ENCODE peak calls at places on chromosome 3, in four cellular contexts. Z is HCT116, W is HepG2, J is K562. Q is an unnamed sample.
A peak's percentile ranks its signal among the peaks of the same experiment; 100 is the strongest.

GRCh38 chr3:128863560-128863959 is 15.9 kb upstream of the ACAD9 start:
- DNase-seq in Z (no peak), W (no peak), J (no peak), Q (no peak)

GRCh38 chr3:114839476-114839875 is 307.6 kb downstream of the ZBTB20 start:
- DNase-seq in W (no peak), J (no peak), Z (no peak), Q (no peak)

GRCh38 chr3:128281461-128282367 is 128.4 kb downstream of the EEFSEC start:
- DNase-seq in W (no peak), J (no peak), Z (no peak), Q (no peak)

GRCh38 chr3:16147226-16147625 is 27.3 kb upstream of the GALNT15 start:
- DNase-seq in J (no peak), Z (no peak), W (no peak), Q (no peak)

GRCh38 chr3:149609595-149609994 is 48.2 kb downstream of the WWTR1 start:
- DNase-seq in W (peak; percentile 95), J (no peak), Z (no peak), Q (no peak)

GRCh38 chr3:138051946-138052802 is 42.2 kb downstream of the CLDN18 start:
- DNase-seq in Z (peak; percentile 12), W (peak; percentile 28), J (peak; percentile 22), Q (peak; percentile 36)

GRCh38 chr3:129343643-129344360 is 65.1 kb downstream of the HMCES start:
- DNase-seq in Z (peak; percentile 21), J (peak; percentile 62), W (no peak), Q (no peak)

GRCh38 chr3:127750226-127751031 is 71.9 kb downstream of the MGLL start:
- DNase-seq in Z (no peak), J (no peak), W (no peak), Q (no peak)

GRCh38 chr3:4953119-4953518 is 26.1 kb upstream of the BHLHE40 start:
- DNase-seq in J (no peak), W (no peak), Z (no peak), Q (no peak)

GRCh38 chr3:195182470-195182795 is 88.5 kb downstream of the XXYLT1 start:
- DNase-seq in W (no peak), J (no peak), Z (no peak), Q (no peak)

GRCh38 chr3:184525337-184526157 is 36.0 kb upstream of the EPHB3 start:
- DNase-seq in J (no peak), W (no peak), Z (no peak), Q (no peak)

GRCh38 chr3:140359198-140359995 is 318.5 kb upstream of the TRIM42 start:
- DNase-seq in Z (no peak), W (no peak), J (no peak), Q (no peak)

GRCh38 chr3:39982665-39983357 is 173.4 kb downstream of the MYRIP start:
- DNase-seq in W (no peak), Z (no peak), J (no peak), Q (no peak)

GRCh38 chr3:25156526-25157075 is 271.5 kb upstream of the RARB start:
- DNase-seq in J (no peak), W (no peak), Z (no peak), Q (no peak)

GRCh38 chr3:11954312-11954934 is 49.8 kb upstream of the SYN2 start:
- DNase-seq in W (no peak), J (peak; percentile 53), Z (no peak), Q (no peak)

GRCh38 chr3:60555704-60556340 is 695.4 kb downstream of the FHIT start:
- DNase-seq in W (no peak), Z (no peak), J (no peak), Q (no peak)

GRCh38 chr3:165696496-165696895 is 140.7 kb downstream of the BCHE start:
- DNase-seq in Z (no peak), W (no peak), J (no peak), Q (no peak)

GRCh38 chr3:56593455-56594158 is 36.6 kb downstream of the CCDC66 start:
- DNase-seq in J (no peak), Z (no peak), W (no peak), Q (no peak)

GRCh38 chr3:126025116-126025729 is 56.2 kb downstream of the ROPN1B start:
- DNase-seq in W (no peak), Z (no peak), J (no peak), Q (no peak)

GRCh38 chr3:167669699-167670098 is 16.0 kb upstream of the WDR49 start:
- DNase-seq in Z (no peak), W (no peak), J (no peak), Q (no peak)

GRCh38 chr3:187678869-187679268 is 8.7 kb upstream of the SST start:
- DNase-seq in J (peak; percentile 43), Z (peak; percentile 42), W (peak; percentile 41), Q (peak; percentile 33)

GRCh38 chr3:10352146-10352911 is 31.4 kb upstream of the SEC13 start:
- DNase-seq in J (no peak), Z (no peak), W (no peak), Q (no peak)

GRCh38 chr3:157131861-157132260 is 28.1 kb downstream of the CCNL1 start:
- DNase-seq in W (no peak), J (no peak), Z (no peak), Q (no peak)

GRCh38 chr3:12316253-12316652 is 27.4 kb downstream of the PPARG start:
- DNase-seq in J (no peak), Z (no peak), W (no peak), Q (no peak)

GRCh38 chr3:145094355-145094941 is 1066.5 kb downstream of the PLOD2 start:
- DNase-seq in J (no peak), W (no peak), Z (peak; percentile 41), Q (no peak)

GRCh38 chr3:58800032-58800431 is 133.5 kb upstream of the FAM3D start:
- DNase-seq in Z (no peak), W (no peak), J (no peak), Q (no peak)

GRCh38 chr3:59772416-59773408 is 722.9 kb upstream of the CFAP20DC start:
- DNase-seq in J (no peak), Z (no peak), W (no peak), Q (no peak)

GRCh38 chr3:195209836-195210551 is 61.0 kb downstream of the XXYLT1 start:
- DNase-seq in J (no peak), W (no peak), Z (no peak), Q (no peak)

GRCh38 chr3:81643721-81644120 is 117.7 kb downstream of the GBE1 start:
- DNase-seq in W (peak; percentile 9), Z (peak; percentile 4), J (peak; percentile 4), Q (no peak)

GRCh38 chr3:116614795-116615362 is 94.7 kb upstream of the TUSC7 start:
- DNase-seq in W (peak; percentile 5), Z (no peak), J (no peak), Q (no peak)
- TF ChIP-seq TCF7L2 in W (no peak), Z (no peak), J (no peak), Q (no peak)

DNA sequence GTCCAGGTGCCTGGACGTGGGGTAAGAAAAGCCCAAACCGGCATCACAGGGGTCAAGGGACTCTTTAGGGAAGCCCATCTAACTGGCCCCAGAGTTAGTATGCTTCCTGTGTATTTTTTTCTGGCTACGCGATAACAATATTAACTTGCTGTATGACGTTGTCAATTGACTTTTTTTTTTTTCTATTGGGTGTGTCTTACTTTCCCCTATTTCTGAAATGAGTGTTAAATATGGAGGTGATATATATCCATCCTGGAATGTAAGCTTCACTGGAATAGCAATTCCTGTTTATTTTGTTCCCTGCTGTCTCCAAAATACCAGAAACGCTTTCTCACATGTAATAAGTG is 598 bp upstream of the GMNC start:
- DNase-seq in J (no peak), Z (no peak), W (no peak), Q (no peak)
- H3K4me3 ChIP-seq in J (no peak overlapping the region), Z (peak overlapping the region; percentile 61), W (peak overlapping the region; percentile 43), Q (peak overlapping the region; percentile 60)

GRCh38 chr3:45035441-45036301 is 9.6 kb downstream of the CLEC3B start:
- DNase-seq in J (no peak), Z (no peak), W (no peak), Q (no peak)
- TF ChIP-seq TCF7L2 in J (no peak), Z (no peak), W (no peak), Q (no peak)

DNA sequence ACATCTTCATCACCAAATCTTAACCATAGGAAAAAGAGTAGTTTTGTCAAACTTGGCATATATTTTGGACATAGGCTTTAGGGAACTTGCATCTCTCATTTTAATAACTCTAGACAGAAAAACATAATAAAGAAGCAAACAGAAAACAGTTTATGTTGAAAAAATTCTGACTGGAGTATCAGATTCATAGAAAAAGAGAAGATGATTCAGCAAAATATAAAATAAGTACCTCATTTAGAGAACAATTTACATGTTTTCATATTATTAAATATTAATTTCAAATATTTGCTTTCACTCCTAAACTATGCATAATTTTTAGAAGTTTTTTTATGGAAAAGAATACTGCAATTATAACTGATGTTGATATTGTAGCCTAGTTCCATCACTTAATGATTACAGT is 12.5 kb downstream of the SATB1 start:
- DNase-seq in J (no peak), Z (no peak), W (no peak), Q (no peak)
- H3K4me3 ChIP-seq in J (no peak overlapping the region), Z (no peak overlapping the region), W (no peak overlapping the region), Q (no peak overlapping the region)

DNA sequence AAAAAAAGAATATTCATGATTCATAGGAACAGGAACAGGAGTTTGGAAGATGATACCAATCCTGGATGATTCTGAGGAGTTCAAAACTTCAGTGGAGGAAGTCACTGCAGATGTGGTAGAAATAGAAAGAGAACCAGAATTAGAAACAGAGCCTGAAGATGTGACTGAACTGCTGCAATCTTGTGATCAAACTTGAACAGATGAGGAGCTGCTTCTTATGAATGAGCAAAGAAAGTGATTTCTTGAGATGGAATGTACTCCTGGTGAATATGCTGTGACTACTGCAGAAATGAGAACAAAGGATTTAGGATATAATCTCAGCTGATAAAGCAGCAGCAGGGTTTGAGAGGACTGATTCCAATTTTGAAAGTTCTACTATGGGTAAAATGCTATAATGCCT is 72.7 kb downstream of the GSK3B start:
- DNase-seq in J (no peak), Z (no peak), W (no peak), Q (no peak)
- TF ChIP-seq TCF7L2 in J (no peak), Z (no peak), W (no peak), Q (no peak)

GRCh38 chr3:53250453-53250852 is 5.4 kb downstream of the TKT start:
- DNase-seq in J (no peak), W (no peak), Z (no peak), Q (no peak)
- H3K4me3 ChIP-seq in J (no peak overlapping the region), W (no peak overlapping the region), Z (no peak overlapping the region), Q (no peak overlapping the region)